ENCODE peak calls at places on chromosome 6, in four cellular contexts. One of them, this sample, is unnamed.
A peak's percentile ranks its signal among the peaks of the same experiment; 100 is the strongest.

GRCh38 chr6:97423190-97423589 is 140.2 kb upstream of the MMS22L start:
- DNase-seq in H1: no peak
- DNase-seq in K562: no peak
- DNase-seq in GM12878: no peak
- DNase-seq in this sample: no peak

GRCh38 chr6:40436685-40437604 is 150.2 kb downstream of the LRFN2 start:
- DNase-seq in H1: no peak
- DNase-seq in K562: no peak
- DNase-seq in GM12878: no peak
- DNase-seq in this sample: no peak

GRCh38 chr6:127566671-127567070 is 10.3 kb upstream of the C6orf58 start:
- DNase-seq in GM12878: no peak
- DNase-seq in K562: no peak
- DNase-seq in H1: no peak
- DNase-seq in this sample: no peak

GRCh38 chr6:52595000-52595795 is 18.3 kb upstream of the TRAM2 start:
- DNase-seq in K562: no peak
- DNase-seq in H1: no peak
- DNase-seq in GM12878: peak; percentile 26
- DNase-seq in this sample: no peak

GRCh38 chr6:42925248-42925857 is 3.9 kb upstream of the CNPY3 start:
- DNase-seq in K562: no peak
- DNase-seq in GM12878: no peak
- DNase-seq in H1: peak; percentile 56
- DNase-seq in this sample: no peak

GRCh38 chr6:493840-494239 is 102.3 kb downstream of the IRF4 start:
- DNase-seq in K562: no peak
- DNase-seq in H1: no peak
- DNase-seq in GM12878: no peak
- DNase-seq in this sample: no peak

GRCh38 chr6:16256781-16257180 is 18.4 kb downstream of the GMPR start:
- DNase-seq in H1: no peak
- DNase-seq in GM12878: no peak
- DNase-seq in K562: no peak
- DNase-seq in this sample: no peak

GRCh38 chr6:50816115-50816675 is 2.5 kb upstream of the TFAP2B start:
- DNase-seq in GM12878: peak; percentile 19
- DNase-seq in H1: peak; percentile 84
- DNase-seq in K562: peak; percentile 85
- DNase-seq in this sample: peak; percentile 34

GRCh38 chr6:90415178-90415577 is 118.5 kb upstream of the BACH2 start:
- DNase-seq in H1: no peak
- DNase-seq in K562: no peak
- DNase-seq in GM12878: no peak
- DNase-seq in this sample: no peak

GRCh38 chr6:61809004-61809595 is 476.9 kb downstream of the KHDRBS2 start:
- DNase-seq in GM12878: no peak
- DNase-seq in K562: no peak
- DNase-seq in H1: no peak
- DNase-seq in this sample: no peak

GRCh38 chr6:144094731-144095133 is 641 bp downstream of the SF3B5 start:
- DNase-seq in H1: no peak
- DNase-seq in K562: no peak
- DNase-seq in GM12878: no peak
- DNase-seq in this sample: no peak

GRCh38 chr6:154613137-154613676 is 102.7 kb upstream of the CNKSR3 start:
- DNase-seq in H1: no peak
- DNase-seq in GM12878: no peak
- DNase-seq in K562: peak; percentile 28
- DNase-seq in this sample: no peak

GRCh38 chr6:11201015-11201414 is 31.5 kb downstream of the NEDD9 start:
- DNase-seq in K562: no peak
- DNase-seq in GM12878: no peak
- DNase-seq in H1: no peak
- DNase-seq in this sample: no peak
- TF ChIP-seq EGR1 in K562: no peak
- TF ChIP-seq EGR1 in GM12878: no peak
- TF ChIP-seq EGR1 in H1: no peak
- TF ChIP-seq EGR1 in this sample: no peak

DNA sequence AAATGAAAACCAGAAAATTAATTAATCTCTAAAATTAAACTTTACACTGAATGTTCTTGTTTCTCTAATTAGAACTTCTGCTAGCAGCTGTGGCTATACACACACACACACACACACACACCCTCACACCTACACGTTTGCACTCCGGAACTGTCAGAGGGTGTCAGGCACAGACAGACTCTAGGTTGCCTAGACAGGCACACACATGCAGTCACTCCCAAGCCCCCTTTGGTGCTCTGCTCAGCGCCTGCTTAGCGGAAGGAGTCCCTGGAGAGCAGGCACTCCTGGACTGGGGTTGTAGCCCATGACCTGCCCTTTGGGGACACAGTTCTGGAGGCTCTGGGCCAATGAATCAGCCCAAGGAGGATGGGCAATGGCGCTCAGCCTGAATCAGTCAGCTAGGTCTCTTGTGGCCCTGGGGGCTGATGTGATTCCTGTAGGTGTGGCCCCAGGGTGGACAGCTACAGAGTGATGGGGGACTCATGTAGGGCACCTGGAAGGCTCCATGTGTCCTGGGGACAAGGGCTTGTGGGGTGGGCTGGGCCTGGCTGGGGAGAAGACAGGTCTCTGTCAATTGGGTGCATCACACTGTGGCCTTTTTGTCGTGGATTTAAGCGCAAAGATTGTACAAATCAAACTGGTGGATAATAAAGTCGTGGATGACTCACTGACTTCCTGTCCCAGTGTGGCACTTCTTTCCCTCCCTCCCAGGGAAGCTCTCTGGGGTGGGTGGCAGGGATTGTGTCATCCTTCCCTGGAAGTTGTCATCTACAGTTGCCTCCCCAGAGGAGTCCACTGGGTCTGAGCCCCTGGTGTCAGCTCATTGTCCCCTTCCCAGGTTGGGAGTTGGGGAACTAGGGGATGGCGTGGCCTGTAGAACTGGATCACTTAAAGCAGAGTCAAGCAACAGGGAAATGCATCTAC is 8.8 kb downstream of the TMEM151B start:
- DNase-seq in K562: no peak
- DNase-seq in H1: no peak
- DNase-seq in GM12878: no peak
- DNase-seq in this sample: no peak
- TF ChIP-seq EGR1 in K562: no peak
- TF ChIP-seq EGR1 in H1: no peak
- TF ChIP-seq EGR1 in GM12878: no peak
- TF ChIP-seq EGR1 in this sample: no peak

GRCh38 chr6:119540417-119540816 is 190.9 kb upstream of the MAN1A1 start:
- DNase-seq in H1: no peak
- DNase-seq in GM12878: no peak
- DNase-seq in K562: no peak
- DNase-seq in this sample: no peak

GRCh38 chr6:119543332-119543731 is 193.8 kb upstream of the MAN1A1 start:
- DNase-seq in K562: no peak
- DNase-seq in GM12878: no peak
- DNase-seq in H1: no peak
- DNase-seq in this sample: no peak

GRCh38 chr6:119539066-119539746 is 189.6 kb upstream of the MAN1A1 start:
- DNase-seq in K562: no peak
- DNase-seq in H1: no peak
- DNase-seq in GM12878: no peak
- DNase-seq in this sample: no peak

GRCh38 chr6:119542037-119542436 is 192.5 kb upstream of the MAN1A1 start:
- DNase-seq in GM12878: no peak
- DNase-seq in H1: no peak
- DNase-seq in K562: no peak
- DNase-seq in this sample: no peak

DNA sequence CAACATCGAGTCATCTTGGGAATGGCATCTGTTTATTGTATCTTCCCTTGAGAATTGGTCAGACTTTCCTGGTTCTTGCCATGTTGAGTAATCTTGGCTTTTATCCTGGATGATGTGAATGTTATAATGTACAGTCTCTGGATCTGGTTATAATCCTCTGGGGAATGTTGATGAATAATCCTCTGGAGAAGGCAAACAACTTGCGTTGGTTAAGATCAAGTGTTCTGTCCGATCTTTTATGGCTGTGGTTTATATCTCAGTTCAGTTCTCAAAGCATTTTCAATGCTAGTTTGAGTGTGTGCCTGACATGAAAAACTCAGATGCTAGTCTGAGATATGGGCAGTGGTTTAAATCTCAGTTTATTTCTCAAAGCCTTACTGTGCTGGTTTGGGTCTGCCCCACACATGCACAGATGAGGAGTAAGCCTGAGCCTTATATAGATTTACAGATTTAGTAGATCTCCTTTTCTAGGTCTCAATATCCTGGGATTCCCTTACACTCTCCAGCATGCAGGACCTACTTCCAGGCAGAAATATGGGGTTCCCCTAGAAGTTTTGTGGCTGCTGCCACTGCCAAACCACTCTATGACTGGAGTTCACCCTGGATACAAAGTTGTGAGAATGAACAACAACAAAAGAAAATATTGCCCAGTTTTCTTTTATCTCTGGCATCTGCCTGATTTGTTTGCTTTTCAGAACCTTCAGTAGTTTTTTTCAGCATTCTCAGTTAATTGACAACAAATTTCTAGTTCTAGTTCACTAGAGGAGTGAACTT is 191.8 kb upstream of the MAN1A1 start:
- DNase-seq in K562: no peak
- DNase-seq in GM12878: no peak
- DNase-seq in H1: no peak
- DNase-seq in this sample: peak; percentile 88
- TF ChIP-seq EGR1 in K562: no peak
- TF ChIP-seq EGR1 in GM12878: no peak
- TF ChIP-seq EGR1 in H1: no peak
- TF ChIP-seq EGR1 in this sample: peak; percentile 25

GRCh38 chr6:159679091-159680077 is 13.7 kb downstream of the SOD2 start:
- DNase-seq in GM12878: no peak
- DNase-seq in H1: no peak
- DNase-seq in K562: no peak
- DNase-seq in this sample: no peak
- TF ChIP-seq EGR1 in GM12878: no peak
- TF ChIP-seq EGR1 in H1: no peak
- TF ChIP-seq EGR1 in K562: no peak
- TF ChIP-seq EGR1 in this sample: no peak

GRCh38 chr6:146545608-146546007 is 2.0 kb downstream of the RAB32 start:
- DNase-seq in K562: no peak
- DNase-seq in GM12878: no peak
- DNase-seq in H1: no peak
- DNase-seq in this sample: no peak

GRCh38 chr6:146547889-146548288 is 4.3 kb downstream of the RAB32 start:
- DNase-seq in K562: no peak
- DNase-seq in GM12878: no peak
- DNase-seq in H1: no peak
- DNase-seq in this sample: no peak

GRCh38 chr6:146544783-146545182 is 1.1 kb downstream of the RAB32 start:
- DNase-seq in GM12878: no peak
- DNase-seq in K562: no peak
- DNase-seq in H1: no peak
- DNase-seq in this sample: no peak

GRCh38 chr6:146543940-146544661 is 468 bp downstream of the RAB32 start:
- DNase-seq in H1: peak; percentile 65
- DNase-seq in GM12878: no peak
- DNase-seq in K562: peak; percentile 9
- DNase-seq in this sample: no peak

GRCh38 chr6:146546440-146546839 is 2.8 kb downstream of the RAB32 start:
- DNase-seq in H1: no peak
- DNase-seq in GM12878: no peak
- DNase-seq in K562: no peak
- DNase-seq in this sample: no peak
- TF ChIP-seq EGR1 in H1: no peak
- TF ChIP-seq EGR1 in GM12878: no peak
- TF ChIP-seq EGR1 in K562: no peak
- TF ChIP-seq EGR1 in this sample: no peak

DNA sequence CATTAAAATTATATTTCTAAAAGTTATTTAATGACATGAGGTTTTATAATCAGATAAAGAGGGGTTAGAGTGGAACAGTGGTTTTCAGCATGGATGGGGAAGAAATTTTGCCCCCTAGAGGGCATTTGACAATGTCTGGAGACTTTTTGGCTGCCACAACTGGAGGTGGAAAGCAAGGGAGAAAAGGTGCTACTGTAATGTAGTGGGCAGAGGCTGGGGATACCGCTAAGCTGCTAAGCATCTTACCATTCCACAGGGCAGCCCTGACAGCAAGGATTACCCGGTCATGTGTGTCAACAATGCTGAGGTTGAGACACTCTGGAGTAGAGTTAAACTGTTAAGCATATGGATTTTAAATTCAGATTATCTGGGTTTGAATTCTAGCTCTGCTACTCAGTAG is 52.9 kb upstream of the FABP7 start:
- DNase-seq in K562: no peak
- DNase-seq in GM12878: no peak
- DNase-seq in H1: no peak
- DNase-seq in this sample: no peak
- TF ChIP-seq EGR1 in K562: no peak
- TF ChIP-seq EGR1 in GM12878: no peak
- TF ChIP-seq EGR1 in H1: no peak
- TF ChIP-seq EGR1 in this sample: no peak